ENCODE peak calls at places on chromosome 11, in eight cellular contexts. H is activated CD4-positive, alpha-beta T cell treated with anti-CD3 and anti-CD28 coated beads, Interleukin-2, amount 10 ng/mL, durations not matched to agents 7 days and 5 days; Z is BJ; I is tibial artery; M is midbrain; O is AG10803; R is endothelial cell; D is COLO829. F is an unnamed sample.
A peak's percentile ranks its signal among the peaks of the same experiment; 100 is the strongest.

GRCh38 chr11:44246726-44247125 is 63.2 kb downstream of the ALX4 start:
- DNase-seq in H (no peak), Z (peak; percentile 66), I (no peak), M (no peak), O (peak; percentile 87), R (no peak), D (no peak), F (no peak)

GRCh38 chr11:57303990-57304579 is 20.7 kb downstream of the TNKS1BP1 start:
- DNase-seq in H (no peak), Z (no peak), I (no peak), M (no peak), O (peak; percentile 40), R (no peak), D (no peak), F (peak; percentile 91)

GRCh38 chr11:79045018-79045787 is 395.6 kb downstream of the TENM4 start:
- DNase-seq in H (no peak), Z (no peak), I (no peak), M (no peak), O (no peak), R (no peak), D (no peak), F (no peak)

GRCh38 chr11:9089636-9090035 is 1.8 kb downstream of the SCUBE2 start:
- DNase-seq in H (no peak), Z (no peak), I (no peak), M (no peak), O (no peak), R (no peak), D (no peak), F (no peak)

GRCh38 chr11:31870609-31871309 is 59.6 kb upstream of the PAX6 start:
- DNase-seq in H (peak; percentile 26), Z (no peak), I (no peak), M (peak; percentile 26), O (peak; percentile 28), R (peak; percentile 70), D (peak; percentile 51), F (no peak)

GRCh38 chr11:44823006-44823405 is 96.2 kb downstream of the TSPAN18 start:
- DNase-seq in H (no peak), Z (no peak), I (no peak), M (no peak), O (no peak), R (peak; percentile 37), D (no peak), F (no peak)

GRCh38 chr11:117631336-117632090 is 165.5 kb downstream of the DSCAML1 start:
- DNase-seq in H (no peak), Z (no peak), I (no peak), M (no peak), O (no peak), R (no peak), D (no peak), F (no peak)

GRCh38 chr11:122642472-122642922 is 13.0 kb upstream of the UBASH3B start:
- DNase-seq in H (no peak), Z (peak; percentile 74), I (no peak), M (no peak), O (peak; percentile 91), R (no peak), D (peak; percentile 84), F (no peak)

GRCh38 chr11:66340596-66341501 is 4.1 kb downstream of the BRMS1 start:
- DNase-seq in H (no peak), Z (no peak), I (peak; percentile 12), M (no peak), O (no peak), R (no peak), D (no peak), F (no peak)

GRCh38 chr11:15993360-15993759 is 363.0 kb downstream of the SOX6 start:
- DNase-seq in H (no peak), Z (no peak), I (no peak), M (no peak), O (no peak), R (no peak), D (no peak), F (no peak)

GRCh38 chr11:15663778-15664218 is 549.1 kb downstream of the INSC start:
- DNase-seq in H (no peak), Z (no peak), I (no peak), M (no peak), O (no peak), R (no peak), D (no peak), F (no peak)

GRCh38 chr11:7077101-7077500 is 11.7 kb upstream of the RBMXL2 start:
- DNase-seq in H (no peak), Z (no peak), I (no peak), M (no peak), O (no peak), R (peak; percentile 23), D (peak; percentile 15), F (no peak)

GRCh38 chr11:93740031-93740801 is 1.1 kb downstream of the TAF1D start:
- DNase-seq in H (peak; percentile 38), Z (peak; percentile 16), I (no peak), M (no peak), O (peak; percentile 67), R (peak; percentile 30), D (no peak), F (no peak)

GRCh38 chr11:119195680-119196079 is 10.4 kb downstream of the NHERF4 start:
- DNase-seq in H (no peak), Z (no peak), I (no peak), M (no peak), O (peak; percentile 53), R (peak; percentile 58), D (peak; percentile 50), F (no peak)

GRCh38 chr11:73204711-73205121 is 13.4 kb upstream of the P2RY2 start:
- DNase-seq in H (no peak), Z (no peak), I (peak; percentile 64), M (peak; percentile 9), O (no peak), R (no peak), D (no peak), F (peak; percentile 87)

GRCh38 chr11:2138075-2138435 is 1.1 kb downstream of the IGF2 start:
- DNase-seq in H (no peak), Z (no peak), I (no peak), M (no peak), O (no peak), R (no peak), D (no peak), F (no peak)

GRCh38 chr11:85525711-85526110 is 101.4 kb downstream of the DLG2 start:
- DNase-seq in H (no peak), Z (no peak), I (no peak), M (no peak), O (no peak), R (no peak), D (no peak), F (no peak)

GRCh38 chr11:115912484-115912945 is 408.3 kb upstream of the CADM1 start:
- DNase-seq in H (no peak), Z (no peak), I (no peak), M (no peak), O (no peak), R (peak; percentile 25), D (no peak), F (no peak)

GRCh38 chr11:11965656-11966353 is 42.6 kb downstream of the DKK3 start:
- DNase-seq in H (no peak), Z (no peak), I (no peak), M (no peak), O (no peak), R (no peak), D (no peak), F (no peak)

GRCh38 chr11:20337526-20338154 is 25.9 kb upstream of the HTATIP2 start:
- DNase-seq in H (peak; percentile 12), Z (no peak), I (no peak), M (peak; percentile 56), O (no peak), R (peak; percentile 44), D (peak; percentile 53), F (no peak)

GRCh38 chr11:78065239-78065638 is 1.6 kb downstream of the THRSP start:
- DNase-seq in H (no peak), Z (no peak), I (no peak), M (no peak), O (no peak), R (no peak), D (no peak), F (no peak)

GRCh38 chr11:65435330-65435931 is 12.8 kb downstream of the NEAT1 start:
- DNase-seq in H (no peak), Z (no peak), I (peak; percentile 14), M (no peak), O (peak; percentile 27), R (no peak), D (no peak), F (peak; percentile 78)

GRCh38 chr11:69918231-69918937 is 99.2 kb upstream of the FGF3 start:
- DNase-seq in H (no peak), Z (no peak), I (peak; percentile 43), M (no peak), O (no peak), R (no peak), D (no peak), F (no peak)

GRCh38 chr11:3095712-3096361 is 38.6 kb upstream of the CARS1 start:
- DNase-seq in H (no peak), Z (peak; percentile 69), I (peak; percentile 52), M (no peak), O (peak; percentile 68), R (no peak), D (peak; percentile 93), F (no peak)

GRCh38 chr11:69005183-69005630 is 7.8 kb downstream of the MRGPRF start:
- DNase-seq in H (no peak), Z (no peak), I (no peak), M (no peak), O (no peak), R (no peak), D (no peak), F (no peak)

GRCh38 chr11:126175261-126175885 is 36.1 kb downstream of the RPUSD4 start:
- DNase-seq in H (no peak), Z (no peak), I (peak; percentile 41), M (no peak), O (peak; percentile 66), R (no peak), D (no peak), F (peak; percentile 94)

GRCh38 chr11:72683782-72684200 is 9.6 kb upstream of the PDE2A start:
- DNase-seq in H (peak; percentile 70), Z (no peak), I (peak; percentile 76), M (peak; percentile 60), O (peak; percentile 18), R (peak; percentile 93), D (peak; percentile 65), F (peak; percentile 59)

GRCh38 chr11:2700415-2701211 is 819 bp upstream of the KCNQ1OT1 start:
- DNase-seq in H (peak; percentile 32), Z (no peak), I (peak; percentile 63), M (peak; percentile 36), O (peak; percentile 26), R (peak; percentile 50), D (peak; percentile 57), F (peak; percentile 91)

GRCh38 chr11:74084796-74085541 is 76.1 kb upstream of the UCP3 start:
- DNase-seq in H (no peak), Z (no peak), I (no peak), M (no peak), O (peak; percentile 15), R (no peak), D (no peak), F (no peak)

GRCh38 chr11:102244681-102245409 is 72.4 kb upstream of the BIRC3 start:
- DNase-seq in H (no peak), Z (peak; percentile 79), I (no peak), M (no peak), O (peak; percentile 87), R (no peak), D (peak; percentile 46), F (no peak)

GRCh38 chr11:35038211-35038930 is 100.6 kb upstream of the CD44 start:
- DNase-seq in H (no peak), Z (no peak), I (no peak), M (no peak), O (no peak), R (no peak), D (no peak), F (no peak)

GRCh38 chr11:16226245-16226644 is 130.1 kb downstream of the SOX6 start:
- DNase-seq in H (no peak), Z (no peak), I (no peak), M (no peak), O (no peak), R (no peak), D (no peak), F (peak; percentile 68)

GRCh38 chr11:8638300-8638699 is 44.2 kb downstream of the TRIM66 start:
- DNase-seq in H (no peak), Z (no peak), I (no peak), M (no peak), O (no peak), R (no peak), D (no peak), F (peak; percentile 26)

GRCh38 chr11:1435820-1436467 is 46.2 kb downstream of the BRSK2 start:
- DNase-seq in H (no peak), Z (no peak), I (no peak), M (no peak), O (no peak), R (no peak), D (no peak), F (no peak)